ENCODE peak calls at places on chromosomes 7 and 10, in four cellular contexts. Z is GM12878, C is SK-N-SH, H is K562. W is an unnamed sample.

GRCh38 chr7:74417419-74417971 is 36.2 kb upstream of the GTF2IRD1 start:
- DNase-seq in Z (no peak), C (peak; percentile 97), H (peak; percentile 83), W (peak; percentile 44)

GRCh38 chr7:141575654-141576448 is 24.6 kb downstream of the AGK start:
- DNase-seq in Z (no peak), C (no peak), H (no peak), W (no peak)

GRCh38 chr10:76962851-76963250 is 674.8 kb downstream of the KCNMA1 start:
- DNase-seq in Z (no peak), C (peak; percentile 19), H (no peak), W (no peak)

GRCh38 chr10:35563266-35563891 is 41.8 kb upstream of the GJD4 start:
- DNase-seq in Z (peak; percentile 15), C (peak; percentile 79), H (peak; percentile 84), W (peak; percentile 27)

GRCh38 chr7:40219917-40220316 is 85.1 kb downstream of the SUGCT start:
- DNase-seq in Z (no peak), C (no peak), H (no peak), W (no peak)

GRCh38 chr10:24963646-24964045 is 11.2 kb upstream of the PRTFDC1 start:
- DNase-seq in Z (no peak), C (no peak), H (no peak), W (no peak)

GRCh38 chr7:28017372-28017771 is 163.2 kb downstream of the JAZF1 start:
- DNase-seq in Z (no peak), C (no peak), H (no peak), W (no peak)

GRCh38 chr10:120455606-120456005 is 1.4 kb upstream of the PLPP4 start:
- DNase-seq in Z (no peak), C (no peak), H (no peak), W (no peak)

GRCh38 chr10:70722820-70723424 is 50.6 kb downstream of the ADAMTS14 start:
- DNase-seq in Z (no peak), C (no peak), H (no peak), W (no peak)

GRCh38 chr10:76397210-76397881 is 965.9 kb downstream of the LRMDA start:
- DNase-seq in Z (no peak), C (no peak), H (no peak), W (no peak)

GRCh38 chr10:111756541-111757061 is 427.0 kb downstream of the GPAM start:
- DNase-seq in Z (no peak), C (peak; percentile 18), H (no peak), W (peak; percentile 44)

GRCh38 chr10:42990016-42990720 is 86.7 kb upstream of the RET start:
- DNase-seq in Z (no peak), C (no peak), H (no peak), W (peak; percentile 41)

GRCh38 chr7:118368958-118369357 is 144.5 kb downstream of the ANKRD7 start:
- DNase-seq in Z (no peak), C (no peak), H (no peak), W (no peak)

GRCh38 chr10:71005337-71006305 is 117.3 kb upstream of the PCBD1 start:
- DNase-seq in Z (no peak), C (no peak), H (no peak), W (no peak)

GRCh38 chr10:125554016-125554703 is 128.8 kb downstream of the TEX36 start:
- DNase-seq in Z (no peak), C (no peak), H (no peak), W (no peak)

GRCh38 chr10:59674211-59674836 is 35.3 kb downstream of the SLC16A9 start:
- DNase-seq in Z (no peak), C (no peak), H (peak; percentile 37), W (no peak)

GRCh38 chr10:29119374-29119773 is 169.5 kb upstream of the LYZL1 start:
- DNase-seq in Z (no peak), C (no peak), H (peak; percentile 59), W (peak; percentile 96)

GRCh38 chr10:26225322-26225721 is 8.7 kb downstream of the GAD2 start:
- DNase-seq in Z (no peak), C (no peak), H (no peak), W (no peak)

GRCh38 chr10:80946957-80947722 is 409.4 kb downstream of the SH2D4B start:
- DNase-seq in Z (no peak), C (no peak), H (no peak), W (no peak)

GRCh38 chr7:157576415-157576814 is 239.6 kb downstream of the DNAJB6 start:
- DNase-seq in Z (no peak), C (no peak), H (peak; percentile 17), W (no peak)

GRCh38 chr10:77637986-77638765 is 568 bp upstream of the KCNMA1 start:
- DNase-seq in Z (no peak), C (peak; percentile 86), H (no peak), W (peak; percentile 75)

GRCh38 chr7:158782638-158783490 is 46.4 kb downstream of the ESYT2 start:
- DNase-seq in Z (no peak), C (no peak), H (no peak), W (no peak)

GRCh38 chr7:18064242-18064838 is 36.7 kb upstream of the PRPS1L1 start:
- DNase-seq in Z (no peak), C (peak; percentile 26), H (peak; percentile 54), W (peak; percentile 80)

GRCh38 chr7:92133737-92134270 is 473 bp downstream of the CYP51A1 start:
- DNase-seq in Z (no peak), C (peak; percentile 92), H (peak; percentile 91), W (peak; percentile 98)

GRCh38 chr7:117873056-117873932 is at the start of gene CTTNBP2:
- DNase-seq in Z (no peak), C (peak; percentile 75), H (peak; percentile 5), W (peak; percentile 81)

GRCh38 chr10:114163062-114163861 is 10.7 kb downstream of the CCDC186 start:
- DNase-seq in Z (no peak), C (no peak), H (no peak), W (no peak)

GRCh38 chr7:75064801-75065200 is 8.8 kb downstream of the RCC1L start:
- DNase-seq in Z (no peak), C (no peak), H (no peak), W (no peak)

GRCh38 chr7:37912756-37913155 is 3.9 kb downstream of the SFRP4 start:
- DNase-seq in Z (no peak), C (no peak), H (peak; percentile 17), W (no peak)

GRCh38 chr7:37916673-37917660 is at the start of gene SFRP4:
- DNase-seq in Z (no peak), C (peak; percentile 77), H (peak; percentile 66), W (no peak)

GRCh38 chr7:37918526-37918925 is 1.9 kb upstream of the SFRP4 start:
- DNase-seq in Z (no peak), C (no peak), H (no peak), W (no peak)

GRCh38 chr7:37916017-37916672 is 472 bp downstream of the SFRP4 start:
- DNase-seq in Z (no peak), C (peak; percentile 63), H (no peak), W (peak; percentile 76)

DNA sequence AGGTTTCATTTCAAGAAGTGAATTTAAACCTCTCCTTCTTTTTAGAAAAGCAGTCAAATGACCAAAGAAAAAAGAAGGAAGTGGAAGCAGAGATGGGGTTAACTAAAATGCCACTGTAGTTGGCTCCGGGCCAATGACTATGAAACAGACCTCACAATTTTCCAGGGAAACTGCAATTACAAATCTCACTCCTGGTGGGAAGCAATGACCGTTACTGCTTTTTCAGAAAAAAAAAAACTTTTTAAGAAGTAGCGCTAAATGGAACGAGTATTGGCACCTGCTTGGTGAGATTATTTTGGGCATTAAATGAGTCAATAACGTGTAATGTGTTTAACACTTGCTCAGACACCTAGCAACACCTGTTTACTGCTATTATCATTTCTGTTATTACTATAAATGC is 1.2 kb downstream of the SFRP4 start:
- DNase-seq in Z (no peak), C (peak; percentile 49), H (peak; percentile 27), W (no peak)
- TF ChIP-seq NRF1 in Z (no peak), C (no peak), H (no peak), W (no peak)

GRCh38 chr10:11525503-11525902 is 85.9 kb downstream of the USP6NL start:
- DNase-seq in Z (no peak), C (no peak), H (no peak), W (no peak)
- TF ChIP-seq NRF1 in Z (no peak), C (no peak), H (no peak), W (no peak)

GRCh38 chr10:61837748-61838055 is 63.8 kb upstream of the ARID5B start:
- DNase-seq in Z (no peak), C (no peak), H (no peak), W (no peak)
- TF ChIP-seq NRF1 in Z (no peak), C (no peak), H (no peak), W (no peak)

DNA sequence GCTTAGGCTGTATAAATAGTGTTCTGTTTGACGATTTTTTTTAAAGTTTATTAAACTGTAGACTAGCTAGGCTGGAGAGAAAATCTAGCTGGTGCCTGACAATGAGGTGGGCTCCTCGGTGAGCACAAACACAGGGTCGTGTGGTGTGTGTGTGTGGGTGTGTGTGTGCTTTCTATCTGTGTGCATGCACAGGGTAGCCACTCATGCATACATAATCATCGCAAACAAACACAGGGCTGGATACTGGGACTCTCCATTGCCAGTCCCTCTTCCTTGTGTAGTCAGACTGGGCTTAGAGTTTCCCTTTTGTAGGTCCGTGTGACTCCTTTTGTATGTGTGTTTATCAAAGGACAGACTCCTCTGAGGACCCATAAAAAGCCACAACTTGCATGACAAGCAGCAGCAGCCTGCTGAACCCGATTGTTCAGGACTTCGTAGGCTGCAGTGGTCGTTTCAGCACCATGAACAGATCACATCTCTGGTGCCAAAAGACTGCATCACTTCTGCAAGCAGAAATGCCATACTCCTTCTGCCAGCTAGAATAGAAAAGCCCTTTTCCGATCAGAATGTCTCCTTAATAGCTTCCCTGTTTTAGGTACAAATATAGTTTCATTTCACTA is 855 bp downstream of the VSTM2A start:
- DNase-seq in Z (no peak), C (peak; percentile 58), H (no peak), W (no peak)
- TF ChIP-seq NRF1 in Z (no peak), C (no peak), H (no peak), W (no peak)

DNA sequence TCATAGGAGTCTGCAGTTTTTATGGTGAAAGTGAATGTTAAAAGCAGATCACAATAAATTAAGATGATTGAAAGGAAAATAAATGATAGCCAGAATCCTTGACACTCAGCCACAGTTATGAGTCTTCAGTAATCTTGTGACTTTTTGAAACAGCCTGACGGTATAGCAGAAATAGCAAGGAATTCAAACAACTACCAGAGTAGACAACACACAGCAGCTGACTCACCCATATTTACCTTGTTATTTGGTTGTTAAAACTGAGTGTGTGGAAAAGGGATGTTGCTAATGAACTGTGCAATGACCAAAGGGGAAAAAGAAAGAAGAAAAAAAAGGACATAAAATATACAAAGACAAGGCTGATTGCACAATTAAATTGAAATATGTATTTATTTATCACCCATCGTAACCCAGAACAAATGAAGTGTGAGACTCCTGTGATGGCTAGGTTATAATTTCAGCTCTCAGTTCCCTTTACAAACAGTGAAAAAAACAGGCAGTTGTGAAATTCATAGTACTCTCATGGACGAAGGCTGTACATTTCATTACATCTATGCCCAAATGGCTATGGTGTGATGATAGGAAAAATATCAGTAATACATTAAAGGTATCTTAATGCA is 1023.0 kb upstream of the SORCS1 start:
- DNase-seq in Z (no peak), C (no peak), H (no peak), W (no peak)
- TF ChIP-seq NRF1 in Z (no peak), C (no peak), H (no peak), W (no peak)

DNA sequence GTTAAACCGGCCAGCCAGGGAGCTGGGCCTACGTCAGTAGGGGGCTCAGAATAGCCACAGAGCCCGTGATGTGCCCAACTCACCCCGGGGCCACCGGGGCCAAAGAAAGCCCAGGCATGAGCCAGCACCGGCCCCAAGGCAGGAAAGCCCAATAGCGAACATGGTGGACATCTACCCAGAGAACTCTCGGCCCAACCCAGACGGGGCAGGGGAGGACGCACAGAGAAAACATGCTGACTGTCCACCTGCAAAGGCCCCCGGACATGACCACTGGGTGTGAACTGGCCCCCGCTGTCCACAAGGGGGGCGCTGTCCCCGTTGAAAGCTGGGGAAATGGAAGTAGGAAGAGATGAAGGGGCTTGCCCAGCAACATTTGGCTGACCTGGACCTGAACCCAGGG is 169.2 kb downstream of the PRKAG2 start:
- DNase-seq in Z (no peak), C (no peak), H (no peak), W (no peak)
- TF ChIP-seq NRF1 in Z (no peak), C (no peak), H (no peak), W (no peak)